ENCODE peak calls at places on chromosomes 2 and 18, in five cellular contexts. One of them, this sample, is unnamed.

GRCh38 chr2:43367014-43367782 is 140.8 kb upstream of the ZFP36L2 start:
- ATAC-seq in heart right ventricle: no peak
- ATAC-seq in foreskin keratinocyte: no peak
- ATAC-seq in upper lobe of right lung: peak; percentile 47
- ATAC-seq in left lung: no peak
- ATAC-seq in this sample: no peak

GRCh38 chr2:121256720-121257475 is 28.1 kb downstream of the TFCP2L1 start:
- ATAC-seq in heart right ventricle: no peak
- ATAC-seq in left lung: peak; percentile 16
- ATAC-seq in upper lobe of right lung: no peak
- ATAC-seq in foreskin keratinocyte: no peak
- ATAC-seq in this sample: no peak

GRCh38 chr2:236802862-236803261 is 233.2 kb downstream of the ACKR3 start:
- ATAC-seq in foreskin keratinocyte: no peak
- ATAC-seq in upper lobe of right lung: no peak
- ATAC-seq in heart right ventricle: no peak
- ATAC-seq in left lung: no peak
- ATAC-seq in this sample: no peak

GRCh38 chr2:176657391-176657790 is 388.1 kb downstream of the MTX2 start:
- ATAC-seq in left lung: no peak
- ATAC-seq in foreskin keratinocyte: no peak
- ATAC-seq in heart right ventricle: no peak
- ATAC-seq in upper lobe of right lung: no peak
- ATAC-seq in this sample: no peak

GRCh38 chr2:215028231-215028630 is 110.2 kb downstream of the ABCA12 start:
- ATAC-seq in heart right ventricle: no peak
- ATAC-seq in upper lobe of right lung: no peak
- ATAC-seq in left lung: no peak
- ATAC-seq in foreskin keratinocyte: peak; percentile 70
- ATAC-seq in this sample: no peak

GRCh38 chr18:26307161-26307773 is 81.0 kb downstream of the TAF4B start:
- ATAC-seq in upper lobe of right lung: peak; percentile 70
- ATAC-seq in left lung: peak; percentile 85
- ATAC-seq in heart right ventricle: no peak
- ATAC-seq in foreskin keratinocyte: peak; percentile 90
- ATAC-seq in this sample: no peak

GRCh38 chr18:770583-770961 is 41.5 kb downstream of the YES1 start:
- ATAC-seq in left lung: no peak
- ATAC-seq in foreskin keratinocyte: no peak
- ATAC-seq in upper lobe of right lung: no peak
- ATAC-seq in heart right ventricle: no peak
- ATAC-seq in this sample: no peak

GRCh38 chr2:203835867-203836800 is 31.4 kb upstream of the CTLA4 start:
- ATAC-seq in heart right ventricle: no peak
- ATAC-seq in upper lobe of right lung: no peak
- ATAC-seq in foreskin keratinocyte: no peak
- ATAC-seq in left lung: no peak
- ATAC-seq in this sample: no peak

GRCh38 chr18:68847219-68847860 is 49.5 kb downstream of the CCDC102B start:
- ATAC-seq in left lung: peak; percentile 34
- ATAC-seq in heart right ventricle: no peak
- ATAC-seq in upper lobe of right lung: no peak
- ATAC-seq in foreskin keratinocyte: peak; percentile 42
- ATAC-seq in this sample: no peak

GRCh38 chr18:49948975-49949374 is 135.6 kb upstream of the ACAA2 start:
- ATAC-seq in foreskin keratinocyte: no peak
- ATAC-seq in upper lobe of right lung: no peak
- ATAC-seq in left lung: no peak
- ATAC-seq in heart right ventricle: no peak
- ATAC-seq in this sample: no peak

GRCh38 chr2:238895901-238896600 is 48.2 kb downstream of the TWIST2 start:
- ATAC-seq in heart right ventricle: peak; percentile 71
- ATAC-seq in foreskin keratinocyte: no peak
- ATAC-seq in upper lobe of right lung: peak; percentile 3
- ATAC-seq in left lung: peak; percentile 31
- ATAC-seq in this sample: peak; percentile 84
- H3K27ac ChIP-seq in heart right ventricle: no peak overlapping the region
- H3K27ac ChIP-seq in foreskin keratinocyte: no peak overlapping the region
- H3K27ac ChIP-seq in upper lobe of right lung: no peak overlapping the region
- H3K27ac ChIP-seq in left lung: no peak overlapping the region
- H3K27ac ChIP-seq in this sample: peak overlapping the region; percentile 53

DNA sequence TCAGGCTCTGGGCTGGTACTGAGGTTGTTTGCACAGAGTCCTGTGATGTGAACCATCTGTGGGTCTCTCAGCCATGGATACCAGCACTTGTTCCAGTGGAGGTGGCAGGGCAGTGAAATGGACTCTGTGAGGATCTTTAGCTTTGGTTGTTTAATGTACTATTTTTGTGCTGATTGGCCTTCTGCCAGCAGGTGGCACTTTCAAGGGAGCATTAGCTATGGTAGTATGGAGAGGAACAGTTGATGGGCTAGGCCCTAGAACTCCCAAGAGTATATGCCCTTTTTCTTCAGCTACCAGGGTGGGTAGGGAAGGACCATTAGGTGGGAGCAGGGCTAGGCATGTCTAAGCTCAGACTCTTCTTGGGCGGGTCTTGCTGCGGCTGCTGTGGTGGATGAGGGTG is 257.0 kb upstream of the GYPC start:
- ATAC-seq in left lung: no peak
- ATAC-seq in foreskin keratinocyte: no peak
- ATAC-seq in heart right ventricle: no peak
- ATAC-seq in upper lobe of right lung: no peak
- ATAC-seq in this sample: no peak
- TF ChIP-seq CTCF in left lung: no peak
- TF ChIP-seq CTCF in foreskin keratinocyte: no peak
- TF ChIP-seq CTCF in heart right ventricle: no peak
- TF ChIP-seq CTCF in upper lobe of right lung: no peak
- TF ChIP-seq CTCF in this sample: no peak

GRCh38 chr2:68726100-68726499 is 8.5 kb upstream of the ARHGAP25 start:
- ATAC-seq in left lung: no peak
- ATAC-seq in heart right ventricle: no peak
- ATAC-seq in foreskin keratinocyte: no peak
- ATAC-seq in upper lobe of right lung: no peak
- ATAC-seq in this sample: no peak
- H3K4me1 ChIP-seq in left lung: peaks cover 35% of the 10 kb centered on the region
- H3K4me1 ChIP-seq in heart right ventricle: no peaks in the 10 kb centered on the region
- H3K4me1 ChIP-seq in foreskin keratinocyte: peaks cover 2% of the 10 kb centered on the region
- H3K4me1 ChIP-seq in upper lobe of right lung: peaks cover 8% of the 10 kb centered on the region
- H3K4me1 ChIP-seq in this sample: no peaks in the 10 kb centered on the region

GRCh38 chr18:58862851-58863538 is 1.7 kb upstream of the ZNF532 start:
- ATAC-seq in foreskin keratinocyte: no peak
- ATAC-seq in heart right ventricle: peak; percentile 4
- ATAC-seq in upper lobe of right lung: peak; percentile 4
- ATAC-seq in left lung: peak; percentile 4
- ATAC-seq in this sample: peak; percentile 9

GRCh38 chr18:58861853-58862252 is 2.8 kb upstream of the ZNF532 start:
- ATAC-seq in heart right ventricle: no peak
- ATAC-seq in foreskin keratinocyte: no peak
- ATAC-seq in upper lobe of right lung: no peak
- ATAC-seq in left lung: no peak
- ATAC-seq in this sample: no peak

GRCh38 chr18:58862404-58862803 is 2.3 kb upstream of the ZNF532 start:
- ATAC-seq in foreskin keratinocyte: no peak
- ATAC-seq in upper lobe of right lung: no peak
- ATAC-seq in left lung: no peak
- ATAC-seq in heart right ventricle: no peak
- ATAC-seq in this sample: no peak

GRCh38 chr18:58865009-58865345 is 300 bp downstream of the ZNF532 start:
- ATAC-seq in foreskin keratinocyte: no peak
- ATAC-seq in left lung: no peak
- ATAC-seq in heart right ventricle: no peak
- ATAC-seq in upper lobe of right lung: no peak
- ATAC-seq in this sample: no peak

DNA sequence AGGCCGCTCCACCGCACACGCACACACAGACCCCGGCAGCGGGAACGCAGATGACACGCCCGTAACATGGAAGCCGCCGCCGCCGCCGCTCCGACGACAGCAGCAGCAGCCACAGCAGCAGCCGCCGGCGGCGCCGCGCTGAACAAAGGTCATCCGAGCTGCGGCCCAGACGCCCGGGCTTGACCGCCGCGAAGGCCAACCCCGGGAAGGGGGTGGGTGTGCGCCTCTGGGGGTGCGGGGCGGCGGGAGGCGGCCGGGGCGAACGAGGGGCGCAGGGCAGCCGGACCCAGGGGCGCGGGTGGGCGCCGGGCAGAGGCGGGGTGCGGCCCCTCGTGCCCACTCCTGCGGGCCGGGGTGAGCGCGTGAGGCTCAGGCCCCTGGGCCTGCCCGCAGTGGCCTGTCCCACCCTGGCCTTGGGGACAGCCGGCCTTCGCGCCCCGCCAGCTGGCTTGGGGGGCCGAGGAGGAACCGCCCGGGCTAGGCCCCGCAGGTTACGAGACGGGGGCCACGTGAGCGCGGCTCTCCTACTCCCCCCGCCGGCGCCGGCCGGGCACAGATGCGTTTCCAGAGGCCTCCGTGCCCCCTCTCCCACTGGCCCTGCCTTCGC is 1.0 kb upstream of the ZNF532 start:
- ATAC-seq in upper lobe of right lung: peak; percentile 81
- ATAC-seq in left lung: peak; percentile 64
- ATAC-seq in heart right ventricle: peak; percentile 53
- ATAC-seq in foreskin keratinocyte: peak; percentile 8
- ATAC-seq in this sample: peak; percentile 46
- H3K27ac ChIP-seq in upper lobe of right lung: peak overlapping the region; percentile 95
- H3K27ac ChIP-seq in left lung: peak overlapping the region; percentile 86
- H3K27ac ChIP-seq in heart right ventricle: peak overlapping the region; percentile 98
- H3K27ac ChIP-seq in foreskin keratinocyte: peak overlapping the region; percentile 86
- H3K27ac ChIP-seq in this sample: peak overlapping the region; percentile 98

DNA sequence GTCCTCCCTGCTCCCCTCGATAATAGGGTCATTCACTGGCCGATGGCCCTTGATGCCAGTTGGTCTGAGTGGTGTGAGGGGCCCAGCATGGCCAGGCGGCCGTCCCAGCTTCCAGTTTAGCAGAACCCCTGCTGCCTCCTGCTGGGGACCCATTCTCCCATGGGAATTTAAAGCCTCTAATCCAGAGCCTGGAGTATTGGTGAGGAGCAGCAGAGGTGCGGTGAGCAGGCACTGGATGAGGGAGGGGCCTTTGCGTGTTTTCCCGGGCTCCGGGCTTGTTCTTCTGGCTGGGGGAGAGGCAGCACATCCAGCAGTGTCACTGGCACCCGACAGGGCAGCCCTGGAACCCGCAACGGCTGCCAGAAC is 17.4 kb downstream of the KCNIP3 start:
- ATAC-seq in upper lobe of right lung: no peak
- ATAC-seq in left lung: no peak
- ATAC-seq in foreskin keratinocyte: no peak
- ATAC-seq in heart right ventricle: no peak
- ATAC-seq in this sample: no peak
- TF ChIP-seq CTCF in upper lobe of right lung: no peak
- TF ChIP-seq CTCF in left lung: no peak
- TF ChIP-seq CTCF in foreskin keratinocyte: no peak
- TF ChIP-seq CTCF in heart right ventricle: no peak
- TF ChIP-seq CTCF in this sample: no peak

GRCh38 chr2:10333247-10333613 is 30.5 kb downstream of the HPCAL1 start:
- ATAC-seq in foreskin keratinocyte: no peak
- ATAC-seq in upper lobe of right lung: peak; percentile 24
- ATAC-seq in left lung: peak; percentile 3
- ATAC-seq in heart right ventricle: no peak
- ATAC-seq in this sample: no peak
- H3K4me1 ChIP-seq in foreskin keratinocyte: peaks cover 3% of the 10 kb centered on the region
- H3K4me1 ChIP-seq in upper lobe of right lung: peaks cover 51% of the 10 kb centered on the region
- H3K4me1 ChIP-seq in left lung: peaks cover 54% of the 10 kb centered on the region
- H3K4me1 ChIP-seq in heart right ventricle: peaks cover 50% of the 10 kb centered on the region
- H3K4me1 ChIP-seq in this sample: peaks cover 17% of the 10 kb centered on the region

DNA sequence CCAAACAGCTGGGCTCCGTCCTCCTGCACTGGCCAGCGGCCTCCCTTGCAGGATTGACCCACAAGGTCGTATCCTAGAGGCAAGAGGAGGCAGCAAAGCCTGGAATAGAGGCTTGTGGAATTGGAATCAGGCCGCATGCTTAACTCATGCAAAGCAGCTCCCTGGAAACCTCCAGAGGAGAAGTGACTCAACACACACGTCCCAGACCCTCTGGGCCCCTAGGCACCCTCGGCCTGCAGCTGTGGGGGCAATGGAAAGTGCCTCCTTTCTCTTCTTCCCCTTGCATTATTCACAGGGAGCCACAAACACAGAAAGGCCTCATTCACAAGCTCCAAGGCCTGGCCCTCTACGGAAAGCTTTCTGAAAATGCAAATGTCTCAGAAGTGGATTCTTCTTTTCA is 19.5 kb downstream of the SPATA3 start:
- ATAC-seq in heart right ventricle: no peak
- ATAC-seq in foreskin keratinocyte: no peak
- ATAC-seq in upper lobe of right lung: no peak
- ATAC-seq in left lung: no peak
- ATAC-seq in this sample: no peak
- H3K27ac ChIP-seq in heart right ventricle: no peak overlapping the region
- H3K27ac ChIP-seq in foreskin keratinocyte: no peak overlapping the region
- H3K27ac ChIP-seq in upper lobe of right lung: no peak overlapping the region
- H3K27ac ChIP-seq in left lung: no peak overlapping the region
- H3K27ac ChIP-seq in this sample: no peak overlapping the region

GRCh38 chr18:6401687-6402086 is 13.0 kb downstream of the L3MBTL4 start:
- ATAC-seq in foreskin keratinocyte: no peak
- ATAC-seq in upper lobe of right lung: peak; percentile 50
- ATAC-seq in left lung: no peak
- ATAC-seq in heart right ventricle: no peak
- ATAC-seq in this sample: no peak
- TF ChIP-seq CTCF in foreskin keratinocyte: peak; percentile 19
- TF ChIP-seq CTCF in upper lobe of right lung: no peak
- TF ChIP-seq CTCF in left lung: no peak
- TF ChIP-seq CTCF in heart right ventricle: no peak
- TF ChIP-seq CTCF in this sample: no peak

DNA sequence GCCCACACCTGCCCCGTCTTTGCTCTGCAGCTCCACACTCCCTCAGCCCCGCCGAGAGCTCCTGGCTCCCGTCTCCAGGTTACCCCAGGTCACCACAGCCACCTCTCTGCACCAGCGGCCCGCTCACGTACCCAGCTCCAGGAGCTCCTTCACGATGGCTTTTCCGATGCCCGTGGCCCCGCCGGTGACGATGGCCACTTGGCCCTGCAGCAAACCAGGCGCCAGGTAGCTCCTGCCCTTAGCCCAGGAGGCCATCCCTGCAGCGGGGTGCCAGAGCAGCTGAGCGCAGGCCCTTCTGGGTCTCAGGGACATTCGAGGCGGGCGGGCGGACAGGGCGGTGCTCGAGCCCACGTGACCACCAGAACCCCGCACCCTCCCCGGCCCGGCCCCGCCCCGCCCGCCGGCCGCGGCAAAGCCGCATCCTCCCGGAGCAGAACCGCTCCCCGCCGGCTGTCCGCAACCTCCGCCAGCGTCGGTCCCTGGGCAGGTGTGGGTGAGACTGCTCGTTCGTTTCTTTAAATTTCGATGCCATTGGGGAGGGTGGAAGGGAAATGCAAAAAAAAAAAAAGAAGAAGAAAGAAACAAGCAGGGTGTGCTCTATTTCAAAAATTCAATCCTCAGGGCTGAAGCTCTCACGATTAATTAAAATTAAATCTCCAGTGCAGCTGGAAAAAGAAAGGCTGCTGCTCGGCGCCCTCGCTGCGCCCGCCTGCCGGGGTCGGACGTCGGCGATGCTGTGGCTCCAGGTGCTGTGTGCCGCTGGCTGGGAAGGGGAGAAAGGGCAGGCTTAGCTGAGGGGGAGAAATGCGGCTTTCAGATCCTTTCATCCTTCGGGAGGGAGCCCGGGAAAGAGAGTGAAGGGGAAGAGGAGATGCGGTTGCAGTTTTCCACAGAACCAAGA is at the start of the genes PECR and TMEM169:
- ATAC-seq in foreskin keratinocyte: peak; percentile 94
- ATAC-seq in upper lobe of right lung: peak; percentile 99
- ATAC-seq in left lung: peak; percentile 99
- ATAC-seq in heart right ventricle: peak; percentile 99
- ATAC-seq in this sample: peak; percentile 97
- H3K4me1 ChIP-seq in foreskin keratinocyte: peaks cover 7% of the 10 kb centered on the region
- H3K4me1 ChIP-seq in upper lobe of right lung: peaks cover 16% of the 10 kb centered on the region
- H3K4me1 ChIP-seq in left lung: peaks cover 46% of the 10 kb centered on the region
- H3K4me1 ChIP-seq in heart right ventricle: peaks cover 17% of the 10 kb centered on the region
- H3K4me1 ChIP-seq in this sample: no peaks in the 10 kb centered on the region

GRCh38 chr2:26284132-26284531 is 39.4 kb downstream of the HADHB start:
- ATAC-seq in foreskin keratinocyte: peak; percentile 84
- ATAC-seq in heart right ventricle: no peak
- ATAC-seq in upper lobe of right lung: no peak
- ATAC-seq in left lung: peak; percentile 18
- ATAC-seq in this sample: no peak
- H3K27ac ChIP-seq in foreskin keratinocyte: peak overlapping the region; percentile 16
- H3K27ac ChIP-seq in heart right ventricle: no peak overlapping the region
- H3K27ac ChIP-seq in upper lobe of right lung: no peak overlapping the region
- H3K27ac ChIP-seq in left lung: no peak overlapping the region
- H3K27ac ChIP-seq in this sample: no peak overlapping the region